ENCODE peak calls at places on chromosomes 5 and 9, in six cellular contexts. One of them, this sample, is unnamed.

GRCh38 chr5:165423697-165424299 is 1918.4 kb downstream of the MAT2B start:
- DNase-seq in Peyer's patch: no peak
- DNase-seq in CD4-positive, alpha-beta T cell: no peak
- DNase-seq in uterus: no peak
- DNase-seq in HL-60: no peak
- DNase-seq in left lung: no peak
- DNase-seq in this sample: no peak

GRCh38 chr9:14836885-14837284 is 73.3 kb downstream of the FREM1 start:
- DNase-seq in Peyer's patch: no peak
- DNase-seq in CD4-positive, alpha-beta T cell: no peak
- DNase-seq in uterus: no peak
- DNase-seq in HL-60: no peak
- DNase-seq in left lung: no peak
- DNase-seq in this sample: no peak

GRCh38 chr5:79561525-79561893 is 47.6 kb upstream of the HOMER1 start:
- DNase-seq in Peyer's patch: no peak
- DNase-seq in CD4-positive, alpha-beta T cell: no peak
- DNase-seq in uterus: no peak
- DNase-seq in HL-60: no peak
- DNase-seq in left lung: no peak
- DNase-seq in this sample: no peak

GRCh38 chr9:111957856-111958631 is 61.4 kb downstream of the UGCG start:
- DNase-seq in Peyer's patch: no peak
- DNase-seq in CD4-positive, alpha-beta T cell: peak
- DNase-seq in uterus: no peak
- DNase-seq in HL-60: no peak
- DNase-seq in left lung: no peak
- DNase-seq in this sample: no peak

GRCh38 chr9:136564379-136564988 is 18.6 kb upstream of the NOTCH1 start:
- DNase-seq in Peyer's patch: no peak
- DNase-seq in CD4-positive, alpha-beta T cell: no peak
- DNase-seq in uterus: peak
- DNase-seq in HL-60: peak
- DNase-seq in left lung: peak
- DNase-seq in this sample: no peak

GRCh38 chr5:15463231-15463630 is 36.7 kb upstream of the FBXL7 start:
- DNase-seq in Peyer's patch: no peak
- DNase-seq in CD4-positive, alpha-beta T cell: no peak
- DNase-seq in uterus: no peak
- DNase-seq in HL-60: no peak
- DNase-seq in left lung: no peak
- DNase-seq in this sample: no peak

GRCh38 chr9:74379718-74380117 is 117.4 kb upstream of the RORB start:
- DNase-seq in Peyer's patch: no peak
- DNase-seq in CD4-positive, alpha-beta T cell: no peak
- DNase-seq in uterus: no peak
- DNase-seq in HL-60: no peak
- DNase-seq in left lung: no peak
- DNase-seq in this sample: no peak

GRCh38 chr5:60178101-60178500 is 284.6 kb upstream of the PDE4D start:
- DNase-seq in Peyer's patch: no peak
- DNase-seq in CD4-positive, alpha-beta T cell: no peak
- DNase-seq in uterus: no peak
- DNase-seq in HL-60: no peak
- DNase-seq in left lung: no peak
- DNase-seq in this sample: no peak

GRCh38 chr5:132746592-132747063 is 598 bp upstream of the CCNI2 start:
- DNase-seq in Peyer's patch: peak
- DNase-seq in CD4-positive, alpha-beta T cell: no peak
- DNase-seq in uterus: no peak
- DNase-seq in HL-60: no peak
- DNase-seq in left lung: no peak
- DNase-seq in this sample: no peak

GRCh38 chr5:68171101-68171558 is 44.4 kb upstream of the PIK3R1 start:
- DNase-seq in Peyer's patch: no peak
- DNase-seq in CD4-positive, alpha-beta T cell: no peak
- DNase-seq in uterus: peak
- DNase-seq in HL-60: no peak
- DNase-seq in left lung: no peak
- DNase-seq in this sample: no peak

GRCh38 chr9:127700594-127701255 is 6.1 kb upstream of the CFAP157 start:
- DNase-seq in Peyer's patch: no peak
- DNase-seq in CD4-positive, alpha-beta T cell: no peak
- DNase-seq in uterus: no peak
- DNase-seq in HL-60: no peak
- DNase-seq in left lung: no peak
- DNase-seq in this sample: no peak

GRCh38 chr9:96674914-96675538 is 19.9 kb upstream of the PRXL2C start:
- DNase-seq in Peyer's patch: no peak
- DNase-seq in CD4-positive, alpha-beta T cell: no peak
- DNase-seq in uterus: no peak
- DNase-seq in HL-60: no peak
- DNase-seq in left lung: no peak
- DNase-seq in this sample: no peak

GRCh38 chr9:127540664-127541041 is 71.4 kb upstream of the STXBP1 start:
- DNase-seq in Peyer's patch: no peak
- DNase-seq in CD4-positive, alpha-beta T cell: no peak
- DNase-seq in uterus: no peak
- DNase-seq in HL-60: no peak
- DNase-seq in left lung: peak
- DNase-seq in this sample: no peak

GRCh38 chr5:56358703-56359428 is 125.7 kb upstream of the ANKRD55 start:
- DNase-seq in Peyer's patch: no peak
- DNase-seq in CD4-positive, alpha-beta T cell: no peak
- DNase-seq in uterus: peak
- DNase-seq in HL-60: no peak
- DNase-seq in left lung: peak
- DNase-seq in this sample: no peak

GRCh38 chr9:119179701-119180100 is 189.5 kb downstream of the BRINP1 start:
- DNase-seq in Peyer's patch: no peak
- DNase-seq in CD4-positive, alpha-beta T cell: no peak
- DNase-seq in uterus: no peak
- DNase-seq in HL-60: no peak
- DNase-seq in left lung: no peak
- DNase-seq in this sample: no peak

GRCh38 chr5:135456238-135457099 is 4.3 kb upstream of the TIFAB start:
- DNase-seq in Peyer's patch: no peak
- DNase-seq in CD4-positive, alpha-beta T cell: no peak
- DNase-seq in uterus: no peak
- DNase-seq in HL-60: no peak
- DNase-seq in left lung: peak
- DNase-seq in this sample: no peak

GRCh38 chr9:123637940-123638634 is 282.1 kb downstream of the CRB2 start:
- DNase-seq in Peyer's patch: no peak
- DNase-seq in CD4-positive, alpha-beta T cell: no peak
- DNase-seq in uterus: no peak
- DNase-seq in HL-60: peak
- DNase-seq in left lung: no peak
- DNase-seq in this sample: no peak

GRCh38 chr5:74526111-74526510 is 114.4 kb downstream of the ENC1 start:
- DNase-seq in Peyer's patch: no peak
- DNase-seq in CD4-positive, alpha-beta T cell: no peak
- DNase-seq in uterus: no peak
- DNase-seq in HL-60: no peak
- DNase-seq in left lung: no peak
- DNase-seq in this sample: no peak

GRCh38 chr5:107216587-107216986 is 454.1 kb downstream of the EFNA5 start:
- DNase-seq in Peyer's patch: no peak
- DNase-seq in CD4-positive, alpha-beta T cell: no peak
- DNase-seq in uterus: no peak
- DNase-seq in HL-60: no peak
- DNase-seq in left lung: no peak
- DNase-seq in this sample: no peak

GRCh38 chr5:51651889-51652288 is 268.6 kb downstream of the ISL1 start:
- DNase-seq in Peyer's patch: no peak
- DNase-seq in CD4-positive, alpha-beta T cell: no peak
- DNase-seq in uterus: no peak
- DNase-seq in HL-60: no peak
- DNase-seq in left lung: no peak
- DNase-seq in this sample: no peak

GRCh38 chr9:93456022-93456421 is 2.6 kb upstream of the FAM120AOS start:
- DNase-seq in Peyer's patch: no peak
- DNase-seq in CD4-positive, alpha-beta T cell: no peak
- DNase-seq in uterus: no peak
- DNase-seq in HL-60: no peak
- DNase-seq in left lung: no peak
- DNase-seq in this sample: no peak

GRCh38 chr9:70496244-70496643 is 81.8 kb upstream of the KLF9 start:
- DNase-seq in Peyer's patch: no peak
- DNase-seq in CD4-positive, alpha-beta T cell: no peak
- DNase-seq in uterus: no peak
- DNase-seq in HL-60: no peak
- DNase-seq in left lung: no peak
- DNase-seq in this sample: no peak
- TF ChIP-seq CTCF in Peyer's patch: no peak
- TF ChIP-seq CTCF in CD4-positive, alpha-beta T cell: no peak
- TF ChIP-seq CTCF in uterus: no peak
- TF ChIP-seq CTCF in HL-60: no peak
- TF ChIP-seq CTCF in left lung: no peak
- TF ChIP-seq CTCF in this sample: no peak

GRCh38 chr5:37892571-37892970 is 52.7 kb upstream of the GDNF start:
- DNase-seq in Peyer's patch: no peak
- DNase-seq in CD4-positive, alpha-beta T cell: no peak
- DNase-seq in uterus: no peak
- DNase-seq in HL-60: no peak
- DNase-seq in left lung: no peak
- DNase-seq in this sample: no peak
- TF ChIP-seq CTCF in Peyer's patch: no peak
- TF ChIP-seq CTCF in CD4-positive, alpha-beta T cell: no peak
- TF ChIP-seq CTCF in uterus: no peak
- TF ChIP-seq CTCF in HL-60: no peak
- TF ChIP-seq CTCF in left lung: no peak
- TF ChIP-seq CTCF in this sample: no peak

GRCh38 chr9:90137824-90138223 is 504.8 kb downstream of the DIRAS2 start:
- DNase-seq in Peyer's patch: no peak
- DNase-seq in CD4-positive, alpha-beta T cell: no peak
- DNase-seq in uterus: no peak
- DNase-seq in HL-60: no peak
- DNase-seq in left lung: no peak
- DNase-seq in this sample: no peak

GRCh38 chr9:90141723-90142122 is 500.9 kb downstream of the DIRAS2 start:
- DNase-seq in Peyer's patch: no peak
- DNase-seq in CD4-positive, alpha-beta T cell: no peak
- DNase-seq in uterus: no peak
- DNase-seq in HL-60: no peak
- DNase-seq in left lung: no peak
- DNase-seq in this sample: no peak

GRCh38 chr9:90140131-90140818 is 502.3 kb downstream of the DIRAS2 start:
- DNase-seq in Peyer's patch: no peak
- DNase-seq in CD4-positive, alpha-beta T cell: no peak
- DNase-seq in uterus: no peak
- DNase-seq in HL-60: no peak
- DNase-seq in left lung: no peak
- DNase-seq in this sample: no peak

GRCh38 chr9:90142580-90142979 is 500.0 kb downstream of the DIRAS2 start:
- DNase-seq in Peyer's patch: peak
- DNase-seq in CD4-positive, alpha-beta T cell: peak
- DNase-seq in uterus: no peak
- DNase-seq in HL-60: peak
- DNase-seq in left lung: no peak
- DNase-seq in this sample: peak
- TF ChIP-seq CTCF in Peyer's patch: peak
- TF ChIP-seq CTCF in CD4-positive, alpha-beta T cell: peak
- TF ChIP-seq CTCF in uterus: peak
- TF ChIP-seq CTCF in HL-60: peak
- TF ChIP-seq CTCF in left lung: peak
- TF ChIP-seq CTCF in this sample: peak

GRCh38 chr9:124858330-124859046 is 3.3 kb downstream of the RPL35 start:
- DNase-seq in Peyer's patch: no peak
- DNase-seq in CD4-positive, alpha-beta T cell: no peak
- DNase-seq in uterus: no peak
- DNase-seq in HL-60: no peak
- DNase-seq in left lung: no peak
- DNase-seq in this sample: no peak
- TF ChIP-seq CTCF in Peyer's patch: no peak
- TF ChIP-seq CTCF in CD4-positive, alpha-beta T cell: no peak
- TF ChIP-seq CTCF in uterus: no peak
- TF ChIP-seq CTCF in HL-60: no peak
- TF ChIP-seq CTCF in left lung: no peak
- TF ChIP-seq CTCF in this sample: no peak